ENCODE peak calls at places on chromosomes 16 and 17, in four cellular contexts. One of them, this sample, is unnamed.

GRCh38 chr17:75244133-75244866 is 17.1 kb downstream of the GGA3 start:
- DNase-seq in body of pancreas: no peak
- DNase-seq in lower leg skin: no peak
- DNase-seq in colonic mucosa: no peak
- DNase-seq in this sample: no peak

GRCh38 chr17:7852919-7853692 is 1.8 kb upstream of the TMEM88 start:
- DNase-seq in lower leg skin: peak
- DNase-seq in body of pancreas: no peak
- DNase-seq in colonic mucosa: no peak
- DNase-seq in this sample: peak

GRCh38 chr16:86522639-86523038 is 12.3 kb downstream of the FOXF1 start:
- DNase-seq in lower leg skin: no peak
- DNase-seq in colonic mucosa: no peak
- DNase-seq in body of pancreas: no peak
- DNase-seq in this sample: no peak

GRCh38 chr16:55638256-55638655 is 17.5 kb upstream of the SLC6A2 start:
- DNase-seq in body of pancreas: no peak
- DNase-seq in lower leg skin: no peak
- DNase-seq in colonic mucosa: no peak
- DNase-seq in this sample: no peak

GRCh38 chr16:30358990-30359870 is 4.1 kb upstream of the CD2BP2 start:
- DNase-seq in lower leg skin: no peak
- DNase-seq in colonic mucosa: no peak
- DNase-seq in body of pancreas: no peak
- DNase-seq in this sample: no peak

GRCh38 chr17:57477483-57478357 is 221.4 kb downstream of the MSI2 start:
- DNase-seq in body of pancreas: no peak
- DNase-seq in colonic mucosa: no peak
- DNase-seq in lower leg skin: no peak
- DNase-seq in this sample: no peak

GRCh38 chr17:63082952-63083351 is 116.9 kb downstream of the TANC2 start:
- DNase-seq in lower leg skin: no peak
- DNase-seq in colonic mucosa: no peak
- DNase-seq in body of pancreas: no peak
- DNase-seq in this sample: no peak

GRCh38 chr17:51371732-51372151 is 111.4 kb downstream of the UTP18 start:
- DNase-seq in colonic mucosa: peak
- DNase-seq in body of pancreas: peak
- DNase-seq in lower leg skin: no peak
- DNase-seq in this sample: no peak

GRCh38 chr17:67594115-67594878 is 123.4 kb upstream of the NOL11 start:
- DNase-seq in body of pancreas: no peak
- DNase-seq in lower leg skin: no peak
- DNase-seq in colonic mucosa: no peak
- DNase-seq in this sample: no peak

GRCh38 chr16:81040837-81041236 is 5.2 kb downstream of the ATMIN start:
- DNase-seq in colonic mucosa: no peak
- DNase-seq in body of pancreas: no peak
- DNase-seq in lower leg skin: no peak
- DNase-seq in this sample: no peak

GRCh38 chr17:61250335-61250890 is 149.2 kb upstream of the TBX2 start:
- DNase-seq in body of pancreas: no peak
- DNase-seq in lower leg skin: no peak
- DNase-seq in colonic mucosa: no peak
- DNase-seq in this sample: no peak

GRCh38 chr17:16293918-16294317 is 59.4 kb downstream of the CENPV start:
- DNase-seq in body of pancreas: no peak
- DNase-seq in colonic mucosa: peak
- DNase-seq in lower leg skin: no peak
- DNase-seq in this sample: no peak

GRCh38 chr16:58815188-58815888 is 81.2 kb upstream of the GOT2 start:
- DNase-seq in colonic mucosa: no peak
- DNase-seq in body of pancreas: no peak
- DNase-seq in lower leg skin: no peak
- DNase-seq in this sample: no peak

GRCh38 chr17:79799538-79800324 is 2.9 kb upstream of the CBX8 start:
- DNase-seq in lower leg skin: no peak
- DNase-seq in body of pancreas: no peak
- DNase-seq in colonic mucosa: no peak
- DNase-seq in this sample: no peak

GRCh38 chr16:28834873-28835863 is 11.0 kb downstream of the TUFM start:
- DNase-seq in colonic mucosa: no peak
- DNase-seq in lower leg skin: no peak
- DNase-seq in body of pancreas: no peak
- DNase-seq in this sample: no peak

GRCh38 chr16:66147338-66147737 is 219.2 kb upstream of the CDH5 start:
- DNase-seq in lower leg skin: no peak
- DNase-seq in body of pancreas: no peak
- DNase-seq in colonic mucosa: no peak
- DNase-seq in this sample: no peak

GRCh38 chr17:30234954-30235353 is 543 bp downstream of the SLC6A4 start:
- DNase-seq in body of pancreas: no peak
- DNase-seq in colonic mucosa: no peak
- DNase-seq in lower leg skin: no peak
- DNase-seq in this sample: peak

GRCh38 chr16:67943619-67944503 is at the start of gene LCAT:
- DNase-seq in lower leg skin: no peak
- DNase-seq in colonic mucosa: no peak
- DNase-seq in body of pancreas: no peak
- DNase-seq in this sample: peak

GRCh38 chr16:19817875-19818274 is 66.8 kb downstream of the GPRC5B start:
- DNase-seq in lower leg skin: no peak
- DNase-seq in colonic mucosa: no peak
- DNase-seq in body of pancreas: no peak
- DNase-seq in this sample: no peak

GRCh38 chr17:46810837-46811236 is 7.7 kb downstream of the WNT3 start:
- DNase-seq in lower leg skin: no peak
- DNase-seq in body of pancreas: no peak
- DNase-seq in colonic mucosa: no peak
- DNase-seq in this sample: no peak

GRCh38 chr17:3695723-3696411 is at the start of gene P2RX5:
- DNase-seq in body of pancreas: no peak
- DNase-seq in colonic mucosa: no peak
- DNase-seq in lower leg skin: no peak
- DNase-seq in this sample: no peak

GRCh38 chr17:45396496-45397205 is 36.0 kb downstream of the ARHGAP27 start:
- DNase-seq in lower leg skin: no peak
- DNase-seq in body of pancreas: no peak
- DNase-seq in colonic mucosa: no peak
- DNase-seq in this sample: no peak

GRCh38 chr17:27378482-27379200 is 77.6 kb upstream of the KSR1 start:
- DNase-seq in body of pancreas: no peak
- DNase-seq in lower leg skin: no peak
- DNase-seq in colonic mucosa: no peak
- DNase-seq in this sample: no peak

GRCh38 chr17:27381007-27381501 is 75.2 kb upstream of the KSR1 start:
- DNase-seq in colonic mucosa: peak
- DNase-seq in body of pancreas: peak
- DNase-seq in lower leg skin: peak
- DNase-seq in this sample: no peak

GRCh38 chr17:27382025-27382424 is 74.2 kb upstream of the KSR1 start:
- DNase-seq in lower leg skin: no peak
- DNase-seq in body of pancreas: no peak
- DNase-seq in colonic mucosa: no peak
- DNase-seq in this sample: no peak

GRCh38 chr17:27380551-27380950 is 75.7 kb upstream of the KSR1 start:
- DNase-seq in body of pancreas: no peak
- DNase-seq in lower leg skin: no peak
- DNase-seq in colonic mucosa: no peak
- DNase-seq in this sample: no peak

DNA sequence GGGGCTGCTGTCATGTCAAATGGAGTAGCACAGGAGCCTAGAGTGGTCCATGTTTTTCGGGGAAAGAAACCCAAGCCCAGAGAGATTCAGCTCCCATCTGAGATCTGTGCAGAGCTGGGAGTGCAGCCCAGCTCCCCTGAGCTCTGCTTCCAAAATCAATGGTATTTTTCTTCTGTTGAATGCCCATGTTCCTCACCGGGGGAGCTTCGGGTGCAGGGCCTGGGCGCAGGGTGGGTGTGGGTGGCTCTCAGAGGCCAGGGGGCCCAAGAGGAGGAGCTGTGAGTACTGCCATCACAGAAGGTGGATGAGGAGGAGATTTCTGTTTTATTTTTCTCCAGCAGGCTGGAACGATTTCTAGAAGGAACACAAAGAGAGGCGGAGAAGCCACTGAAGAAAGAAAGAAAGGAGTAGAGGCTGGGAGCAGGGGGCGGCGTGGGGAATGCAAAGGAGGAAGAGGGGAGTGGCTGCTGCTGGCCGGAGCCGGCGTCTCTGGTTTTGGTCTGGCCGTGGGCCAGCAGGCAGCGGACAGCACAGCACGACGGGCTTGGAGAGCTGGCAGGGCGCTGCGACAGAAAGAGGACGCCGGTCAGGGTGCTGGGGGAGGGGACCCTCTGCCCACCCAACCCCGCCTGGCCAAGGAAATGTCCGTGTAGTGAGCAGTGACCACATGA is 76.2 kb upstream of the KSR1 start:
- DNase-seq in colonic mucosa: peak
- DNase-seq in body of pancreas: peak
- DNase-seq in lower leg skin: no peak
- DNase-seq in this sample: peak
- H3K4me3 ChIP-seq in colonic mucosa: no peak
- H3K4me3 ChIP-seq in body of pancreas: no peak
- H3K4me3 ChIP-seq in lower leg skin: no peak
- H3K4me3 ChIP-seq in this sample: peak

GRCh38 chr16:73066927-73067670 is 19.2 kb upstream of the ZFHX3 start:
- DNase-seq in body of pancreas: no peak
- DNase-seq in lower leg skin: no peak
- DNase-seq in colonic mucosa: no peak
- DNase-seq in this sample: peak

GRCh38 chr16:73065617-73066313 is 17.8 kb upstream of the ZFHX3 start:
- DNase-seq in colonic mucosa: no peak
- DNase-seq in lower leg skin: no peak
- DNase-seq in body of pancreas: no peak
- DNase-seq in this sample: peak

GRCh38 chr16:73067671-73068545 is 20.0 kb upstream of the ZFHX3 start:
- DNase-seq in lower leg skin: no peak
- DNase-seq in body of pancreas: no peak
- DNase-seq in colonic mucosa: no peak
- DNase-seq in this sample: peak

GRCh38 chr16:73064996-73065349 is 17.0 kb upstream of the ZFHX3 start:
- DNase-seq in body of pancreas: no peak
- DNase-seq in lower leg skin: no peak
- DNase-seq in colonic mucosa: no peak
- DNase-seq in this sample: peak

DNA sequence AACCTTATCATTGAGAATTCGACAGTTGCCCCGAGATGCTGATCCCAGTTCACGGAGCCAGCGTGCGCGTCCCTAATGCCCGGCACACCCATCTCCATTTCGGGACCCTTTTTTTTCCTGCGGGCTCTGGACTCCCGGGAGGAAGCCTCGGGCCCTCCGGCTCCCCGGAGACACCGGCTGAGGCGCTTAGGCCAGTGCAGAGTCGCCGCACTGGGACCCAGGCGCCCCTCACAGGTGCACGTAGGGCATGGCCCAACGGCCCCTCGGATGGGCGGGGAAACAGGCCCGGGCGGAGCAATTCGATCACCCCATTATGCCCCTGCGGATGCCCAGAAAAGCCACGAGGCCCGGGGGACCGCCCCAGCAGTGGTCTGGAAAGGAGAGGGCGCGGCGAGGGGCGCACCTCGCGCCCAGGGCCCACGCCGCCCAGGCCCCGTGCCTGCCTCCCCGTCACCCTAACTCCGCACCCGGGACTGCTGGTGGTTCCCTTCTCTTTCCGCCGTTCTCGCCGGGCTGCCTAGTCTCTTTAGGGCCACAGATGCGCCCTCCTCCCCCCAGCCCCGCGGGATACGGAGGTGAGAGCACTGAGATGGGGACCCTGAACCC is 18.5 kb upstream of the ZFHX3 start:
- DNase-seq in body of pancreas: no peak
- DNase-seq in lower leg skin: no peak
- DNase-seq in colonic mucosa: no peak
- DNase-seq in this sample: peak
- H3K4me3 ChIP-seq in body of pancreas: no peak
- H3K4me3 ChIP-seq in lower leg skin: no peak
- H3K4me3 ChIP-seq in colonic mucosa: peak
- H3K4me3 ChIP-seq in this sample: peak

GRCh38 chr16:23501291-23501690 is 9.0 kb downstream of the GGA2 start:
- DNase-seq in colonic mucosa: no peak
- DNase-seq in lower leg skin: no peak
- DNase-seq in body of pancreas: peak
- DNase-seq in this sample: no peak
- H3K4me3 ChIP-seq in colonic mucosa: no peak
- H3K4me3 ChIP-seq in lower leg skin: no peak
- H3K4me3 ChIP-seq in body of pancreas: no peak
- H3K4me3 ChIP-seq in this sample: no peak

GRCh38 chr17:1031711-1032110 is 34.8 kb downstream of the TIMM22 start:
- DNase-seq in colonic mucosa: peak
- DNase-seq in lower leg skin: no peak
- DNase-seq in body of pancreas: no peak
- DNase-seq in this sample: no peak
- H3K4me3 ChIP-seq in colonic mucosa: peak
- H3K4me3 ChIP-seq in lower leg skin: no peak
- H3K4me3 ChIP-seq in body of pancreas: no peak
- H3K4me3 ChIP-seq in this sample: peak

GRCh38 chr17:39231587-39232551 is 6.1 kb upstream of the STAC2 start:
- DNase-seq in colonic mucosa: no peak
- DNase-seq in lower leg skin: no peak
- DNase-seq in body of pancreas: peak
- DNase-seq in this sample: no peak
- H3K4me3 ChIP-seq in colonic mucosa: no peak
- H3K4me3 ChIP-seq in lower leg skin: no peak
- H3K4me3 ChIP-seq in body of pancreas: no peak
- H3K4me3 ChIP-seq in this sample: peak

DNA sequence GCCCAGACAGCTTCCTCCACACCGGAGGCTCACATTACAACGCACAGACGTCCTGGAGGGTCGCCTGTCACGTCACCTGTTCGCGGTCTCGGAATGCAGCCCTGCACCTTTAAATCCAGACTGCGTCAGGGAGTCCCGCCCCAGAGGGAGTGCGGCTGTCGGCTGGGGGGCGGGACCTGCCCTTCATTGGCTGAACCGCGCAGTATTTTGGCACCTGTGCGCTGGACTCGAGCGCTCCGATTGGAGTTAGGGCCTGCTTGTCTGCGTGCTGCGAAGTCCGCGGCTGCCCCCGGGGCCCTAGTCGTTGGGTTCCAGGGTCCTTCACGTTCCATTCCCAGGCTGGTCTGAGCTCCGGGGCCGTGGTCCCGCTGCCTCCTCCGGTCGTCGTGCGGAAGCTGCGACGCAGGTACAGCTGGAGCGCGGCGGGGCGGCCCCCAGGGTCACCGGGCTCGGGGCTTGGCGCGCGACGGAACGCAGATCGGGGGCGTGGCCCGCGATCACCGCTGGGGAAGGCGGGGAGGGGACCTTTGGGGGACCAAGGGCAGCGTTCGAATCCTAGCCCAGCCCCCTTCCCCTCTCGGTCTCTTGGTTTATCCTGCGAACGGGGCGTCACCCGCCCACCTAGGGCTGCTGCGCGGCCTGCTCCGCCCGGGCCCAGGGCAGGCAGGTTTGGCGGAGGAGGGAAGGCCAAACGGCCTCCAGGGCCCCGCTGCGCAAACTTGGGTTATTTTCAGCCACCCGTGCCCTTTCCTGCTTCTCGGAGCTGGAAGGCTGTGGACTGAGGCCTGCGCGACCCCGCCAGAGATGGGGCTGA is at the start of gene MIEF2:
- DNase-seq in body of pancreas: peak
- DNase-seq in lower leg skin: peak
- DNase-seq in colonic mucosa: peak
- DNase-seq in this sample: peak
- H3K4me3 ChIP-seq in body of pancreas: peak
- H3K4me3 ChIP-seq in lower leg skin: peak
- H3K4me3 ChIP-seq in colonic mucosa: peak
- H3K4me3 ChIP-seq in this sample: peak

GRCh38 chr16:50276128-50276444 is 9.7 kb downstream of the ADCY7 start:
- DNase-seq in body of pancreas: no peak
- DNase-seq in colonic mucosa: no peak
- DNase-seq in lower leg skin: no peak
- DNase-seq in this sample: no peak
- H3K4me3 ChIP-seq in body of pancreas: no peak
- H3K4me3 ChIP-seq in colonic mucosa: no peak
- H3K4me3 ChIP-seq in lower leg skin: no peak
- H3K4me3 ChIP-seq in this sample: no peak

This sample was measured in coronary artery.